ENCODE peak calls at places on chromosomes 2 and 18, in ten cellular contexts. Y is bronchial epithelial cell, E is breast epithelium, L is heart left ventricle, M is GM13977, O is foreskin fibroblast, S is stomach, C is IMR-90, U is ascending aorta, N is ovary. P is an unnamed sample.

GRCh38 chr18:80148316-80149199 is 39.5 kb downstream of the ADNP2 start:
- DNase-seq in U (no peak), O (no peak), N (no peak), E (no peak), L (no peak), Y (no peak), S (no peak), M (no peak), C (no peak), P (no peak)

GRCh38 chr2:197828464-197829135 is 24.2 kb downstream of the PLCL1 start:
- DNase-seq in N (no peak), Y (no peak), M (no peak), U (no peak), O (peak; percentile 50), E (no peak), C (no peak), L (no peak), S (no peak), P (no peak)

GRCh38 chr2:241636182-241636982 is 576 bp downstream of the THAP4 start:
- DNase-seq in O (no peak), S (peak; percentile 48), M (peak; percentile 72), N (peak; percentile 27), C (peak; percentile 20), L (peak; percentile 48), U (no peak), Y (no peak), E (no peak), P (peak; percentile 72)

GRCh38 chr2:197708331-197708730 is 3.2 kb downstream of the MARS2 start:
- DNase-seq in C (peak; percentile 80), S (no peak), E (no peak), O (peak; percentile 66), L (no peak), U (no peak), Y (peak; percentile 90), N (no peak), M (no peak), P (no peak)

GRCh38 chr18:31603335-31603734 is 11.7 kb downstream of the TTR start:
- DNase-seq in E (no peak), U (no peak), O (no peak), N (no peak), L (no peak), S (no peak), Y (peak; percentile 74), M (no peak), C (no peak), P (no peak)

GRCh38 chr18:8765692-8766463 is 60.5 kb downstream of the MTCL1 start:
- DNase-seq in Y (no peak), L (no peak), C (no peak), N (no peak), O (peak; percentile 38), E (no peak), U (peak; percentile 33), M (no peak), S (no peak), P (no peak)

GRCh38 chr2:35688298-35688697 is 667.3 kb upstream of the CRIM1 start:
- DNase-seq in U (no peak), N (no peak), S (no peak), O (no peak), C (no peak), E (no peak), Y (no peak), L (no peak), M (no peak), P (no peak)

GRCh38 chr2:135667045-135667444 is 74.6 kb upstream of the UBXN4 start:
- DNase-seq in Y (no peak), L (no peak), E (no peak), O (no peak), C (peak; percentile 34), S (no peak), U (no peak), N (no peak), M (no peak), P (no peak)

GRCh38 chr18:80249217-80250093 is 2.1 kb upstream of the PARD6G start:
- DNase-seq in S (no peak), Y (peak; percentile 98), O (no peak), C (peak; percentile 20), U (no peak), L (no peak), M (no peak), N (no peak), E (no peak), P (no peak)

GRCh38 chr18:36465276-36465675 is 167.8 kb downstream of the FHOD3 start:
- DNase-seq in E (no peak), O (no peak), L (no peak), Y (no peak), C (no peak), S (no peak), N (no peak), U (peak; percentile 54), M (no peak), P (no peak)

GRCh38 chr18:36469471-36469870 is 172.0 kb downstream of the FHOD3 start:
- DNase-seq in M (no peak), Y (no peak), S (no peak), N (no peak), C (no peak), E (no peak), O (no peak), U (no peak), L (peak; percentile 80), P (no peak)

GRCh38 chr18:36465970-36466369 is 168.5 kb downstream of the FHOD3 start:
- DNase-seq in L (no peak), O (no peak), U (no peak), C (no peak), S (no peak), M (no peak), Y (no peak), N (no peak), E (no peak), P (no peak)

GRCh38 chr18:36468161-36468560 is 170.6 kb downstream of the FHOD3 start:
- DNase-seq in C (no peak), U (peak; percentile 46), E (no peak), M (no peak), N (no peak), L (peak; percentile 85), Y (no peak), O (no peak), S (no peak), P (no peak)

DNA sequence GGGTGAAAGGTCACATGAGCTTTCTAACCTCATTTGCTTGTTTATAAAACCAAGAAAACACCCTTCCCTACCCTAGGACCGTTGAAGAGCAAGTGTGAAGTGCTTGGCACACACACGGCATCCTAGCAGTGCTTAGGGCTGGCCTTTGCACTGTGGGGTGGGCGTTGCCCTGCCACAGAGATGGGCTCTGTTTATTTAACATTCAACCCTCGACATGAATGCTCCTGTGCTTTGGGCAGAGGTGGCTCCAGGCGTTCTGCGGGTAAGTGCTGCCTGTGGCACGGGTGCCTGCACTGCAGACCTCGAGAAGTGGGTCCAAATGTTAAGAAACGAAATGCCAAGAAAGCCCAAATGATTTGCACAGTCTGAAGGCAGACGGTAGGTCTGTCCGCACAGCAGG is 170.1 kb downstream of the FHOD3 start:
- DNase-seq in Y (no peak), L (no peak), O (no peak), S (no peak), C (no peak), E (no peak), U (peak; percentile 55), M (no peak), N (no peak), P (no peak)
- TF ChIP-seq CTCF in Y (no peak), L (no peak), O (no peak), S (no peak), C (no peak), E (no peak), U (no peak), M (no peak), N (no peak), P (no peak)

DNA sequence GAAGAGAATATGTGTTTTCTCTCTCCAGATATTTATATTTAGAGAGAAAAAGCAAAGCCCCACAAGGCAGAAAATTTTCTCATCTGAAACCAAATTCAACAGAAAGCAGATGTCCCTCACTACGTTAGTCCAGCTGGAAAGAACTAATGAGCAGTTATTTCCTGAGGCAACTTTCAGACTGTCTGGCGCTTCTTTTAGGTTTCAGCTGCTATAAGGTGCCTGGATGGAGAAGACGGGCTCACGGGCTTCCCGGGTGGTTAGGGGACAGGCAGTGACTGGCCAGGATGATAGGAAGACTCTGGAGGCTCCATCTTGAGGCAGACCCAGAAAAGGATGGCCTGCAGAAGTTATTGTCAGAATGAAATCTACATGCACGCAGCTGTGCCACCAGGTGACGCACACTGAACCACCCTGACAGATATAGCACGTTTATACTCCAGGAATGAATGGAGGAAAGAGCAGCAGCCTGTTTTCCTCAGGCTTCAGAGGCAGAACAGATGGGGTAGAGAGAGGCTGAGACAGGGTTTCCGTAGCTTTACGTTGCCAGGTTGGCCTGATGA is 50.7 kb downstream of the MRPL35 start:
- DNase-seq in E (no peak), L (no peak), O (peak; percentile 14), M (peak; percentile 52), N (no peak), U (no peak), S (peak; percentile 55), C (no peak), Y (no peak), P (no peak)
- TF ChIP-seq CTCF in E (no peak), L (no peak), O (no peak), M (peak; percentile 47), N (no peak), U (no peak), S (no peak), C (no peak), Y (no peak), P (no peak)

GRCh38 chr2:20666364-20667150 is at the start of gene GDF7:
- DNase-seq in M (peak; percentile 79), S (no peak), L (no peak), C (no peak), O (no peak), E (no peak), U (peak; percentile 94), N (no peak), Y (no peak), P (no peak)
- TF ChIP-seq CTCF in M (peak; percentile 36), S (no peak), L (peak; percentile 43), C (peak; percentile 16), O (peak; percentile 12), E (no peak), U (no peak), N (no peak), Y (peak; percentile 4), P (peak; percentile 23)

GRCh38 chr2:39120771-39121522 is at the start of gene SOS1:
- DNase-seq in U (peak; percentile 96), M (peak; percentile 93), E (peak; percentile 92), S (peak; percentile 97), Y (peak; percentile 83), O (peak; percentile 89), N (peak; percentile 96), L (peak; percentile 97), C (peak; percentile 92), P (peak; percentile 96)

GRCh38 chr2:39120521-39120770 is 405 bp downstream of the SOS1 start:
- DNase-seq in L (no peak), M (no peak), S (no peak), N (no peak), E (no peak), U (no peak), O (no peak), C (no peak), Y (no peak), P (no peak)

GRCh38 chr2:39118786-39119499 is 1.9 kb downstream of the SOS1 start:
- DNase-seq in S (no peak), Y (no peak), L (no peak), U (no peak), M (peak; percentile 39), O (no peak), N (no peak), C (no peak), E (no peak), P (no peak)

GRCh38 chr2:39121523-39122063 is 742 bp upstream of the SOS1 start:
- DNase-seq in E (no peak), L (no peak), C (no peak), S (no peak), M (no peak), U (no peak), O (no peak), Y (no peak), N (no peak), P (no peak)

GRCh38 chr2:39119732-39120520 is 925 bp downstream of the SOS1 start:
- DNase-seq in N (peak; percentile 51), Y (no peak), S (peak; percentile 70), C (peak; percentile 49), O (peak; percentile 48), U (peak; percentile 74), L (peak; percentile 59), E (peak; percentile 36), M (peak; percentile 86), P (peak; percentile 66)
- TF ChIP-seq CTCF in N (peak; percentile 47), Y (peak; percentile 22), S (no peak), C (peak; percentile 36), O (no peak), U (peak; percentile 64), L (peak; percentile 29), E (no peak), M (peak; percentile 71), P (no peak)

P was measured in Calu3.